ENCODE peak calls at places on chromosomes 11 and 22, in nine cellular contexts. S is spleen, W is Kasumi-1, U is GM04503, A is kidney, C is lower lobe of right lung, K is caudate nucleus, M is thyroid gland, E is brain microvascular endothelial cell. F is an unnamed sample.

GRCh38 chr11:6362185-6362867 is 27.9 kb upstream of the SMPD1 start:
- DNase-seq in E (no peak), C (peak), K (no peak), S (no peak), A (no peak), M (no peak), U (no peak), W (no peak), F (no peak)

GRCh38 chr11:80613630-80614029 is 1172.8 kb upstream of the TENM4 start:
- DNase-seq in A (no peak), S (no peak), E (no peak), W (no peak), M (no peak), K (no peak), C (no peak), U (no peak), F (no peak)

GRCh38 chr11:131025020-131025419 is 108.7 kb upstream of the SNX19 start:
- DNase-seq in K (no peak), S (no peak), E (peak), C (no peak), W (no peak), M (no peak), U (no peak), A (no peak), F (no peak)

GRCh38 chr22:18056161-18056666 is 21.6 kb upstream of the PEX26 start:
- DNase-seq in M (no peak), W (no peak), A (peak), C (no peak), U (peak), K (peak), S (peak), E (no peak), F (peak)

GRCh38 chr11:124946735-124947141 is 7.3 kb upstream of the CCDC15 start:
- DNase-seq in C (no peak), M (no peak), E (no peak), S (no peak), W (no peak), K (peak), U (no peak), A (no peak), F (peak)

GRCh38 chr11:128607819-128608218 is 20.5 kb upstream of the ETS1 start:
- DNase-seq in M (no peak), C (no peak), K (no peak), E (no peak), U (no peak), A (no peak), W (no peak), S (no peak), F (no peak)

GRCh38 chr11:63682045-63682915 is 980 bp downstream of the RTN3 start:
- DNase-seq in A (no peak), U (no peak), S (no peak), E (no peak), M (peak), C (peak), K (peak), W (peak), F (peak)

GRCh38 chr11:102120006-102120405 is 9.8 kb downstream of the YAP1 start:
- DNase-seq in M (peak), A (no peak), U (no peak), W (no peak), K (no peak), E (no peak), C (no peak), S (no peak), F (no peak)

GRCh38 chr11:1336836-1337646 is 27.6 kb upstream of the TOLLIP start:
- DNase-seq in K (no peak), M (peak), C (peak), A (peak), E (no peak), W (no peak), U (no peak), S (peak), F (no peak)

GRCh38 chr22:37060801-37061610 is 9.5 kb downstream of the KCTD17 start:
- DNase-seq in M (no peak), A (peak), U (no peak), K (no peak), C (no peak), S (no peak), E (no peak), W (no peak), F (no peak)

GRCh38 chr11:134176284-134176683 is 47.5 kb downstream of the NCAPD3 start:
- DNase-seq in E (no peak), C (no peak), M (no peak), A (no peak), W (no peak), S (no peak), U (no peak), K (no peak), F (no peak)

GRCh38 chr11:76835030-76835429 is 25.7 kb upstream of the ACER3 start:
- DNase-seq in U (no peak), E (no peak), S (no peak), K (no peak), C (no peak), M (no peak), W (no peak), A (no peak), F (no peak)

GRCh38 chr11:102771351-102771750 is 9.1 kb downstream of the MMP10 start:
- DNase-seq in E (no peak), A (no peak), C (no peak), U (no peak), S (no peak), K (no peak), W (no peak), M (no peak), F (no peak)

GRCh38 chr11:44615913-44616806 is 50.7 kb downstream of the CD82 start:
- DNase-seq in M (no peak), W (no peak), K (no peak), E (no peak), A (no peak), S (peak), U (no peak), C (no peak), F (no peak)

GRCh38 chr22:19035474-19036228 is 86.6 kb downstream of the DGCR2 start:
- DNase-seq in M (no peak), U (no peak), W (no peak), C (peak), K (no peak), E (no peak), S (no peak), A (peak), F (no peak)

GRCh38 chr11:28820296-28820989 is 712.3 kb downstream of the METTL15 start:
- DNase-seq in E (no peak), U (no peak), A (no peak), K (no peak), C (no peak), W (no peak), M (no peak), S (no peak), F (no peak)

GRCh38 chr22:49350441-49351121 is 477.1 kb downstream of the BRD1 start:
- DNase-seq in E (no peak), S (peak), C (peak), M (no peak), W (no peak), K (no peak), A (peak), U (no peak), F (no peak)

GRCh38 chr22:46744581-46744980 is 6.5 kb upstream of the CERK start:
- DNase-seq in C (no peak), U (no peak), W (no peak), A (peak), E (no peak), M (no peak), S (no peak), K (no peak), F (no peak)

GRCh38 chr11:59754494-59754858 is 700 bp upstream of the STX3 start:
- DNase-seq in U (no peak), K (no peak), S (peak), A (no peak), E (no peak), W (peak), M (peak), C (peak), F (peak)

GRCh38 chr11:1054143-1055108 is 17.9 kb upstream of the MUC6 start:
- DNase-seq in C (peak), E (no peak), M (no peak), K (no peak), U (no peak), A (peak), W (no peak), S (peak), F (no peak)

GRCh38 chr22:24486501-24486921 is 8.6 kb upstream of the UPB1 start:
- DNase-seq in C (no peak), S (no peak), M (no peak), U (peak), E (peak), A (no peak), K (no peak), W (peak), F (no peak)

GRCh38 chr22:30079952-30080533 is at the start of gene HORMAD2:
- DNase-seq in E (peak), A (peak), C (peak), M (no peak), S (no peak), U (no peak), W (no peak), K (peak), F (peak)

GRCh38 chr11:6608726-6609501 is 3.1 kb downstream of the TAF10 start:
- DNase-seq in A (peak), U (no peak), E (no peak), M (no peak), W (no peak), C (no peak), K (no peak), S (no peak), F (no peak)

GRCh38 chr11:96316869-96317268 is 26.1 kb downstream of the MAML2 start:
- DNase-seq in M (no peak), S (no peak), E (no peak), W (no peak), C (no peak), K (no peak), A (no peak), U (no peak), F (no peak)